ENCODE peak calls at places on chromosomes 3 and 15, in ten cellular contexts. Q, N, F, P, D, R, U, T, L and M are unnamed samples.

GRCh38 chr3:177894021-177894690 is 642.1 kb upstream of the KCNMB2 start:
- DNase-seq in Q (no peak), N (no peak), F (no peak), P (no peak), D (no peak), R (no peak), U (no peak), T (no peak), L (no peak), M (no peak)

GRCh38 chr3:69838217-69838616 is 99.0 kb downstream of the MITF start:
- DNase-seq in Q (no peak), N (no peak), F (no peak), P (no peak), D (no peak), R (no peak), U (peak; percentile 86), T (peak; percentile 84), L (peak; percentile 89), M (no peak)

GRCh38 chr15:77607894-77608261 is 24.8 kb downstream of the LINGO1 start:
- DNase-seq in Q (no peak), N (no peak), F (no peak), P (no peak), D (no peak), R (no peak), U (no peak), T (no peak), L (no peak), M (no peak)

GRCh38 chr15:54979949-54980348 is 216.8 kb downstream of the RSL24D1 start:
- DNase-seq in Q (no peak), N (no peak), F (no peak), P (no peak), D (no peak), R (no peak), U (no peak), T (no peak), L (no peak), M (no peak)

GRCh38 chr3:159257954-159258353 is 456.1 kb downstream of the MFSD1 start:
- DNase-seq in Q (no peak), N (no peak), F (no peak), P (no peak), D (no peak), R (no peak), U (no peak), T (no peak), L (no peak), M (no peak)

GRCh38 chr15:67691450-67691849 is 133.9 kb upstream of the SKOR1 start:
- DNase-seq in Q (no peak), N (no peak), F (no peak), P (no peak), D (no peak), R (no peak), U (no peak), T (no peak), L (no peak), M (no peak)

GRCh38 chr3:25437953-25438352 is 9.9 kb downstream of the RARB start:
- DNase-seq in Q (no peak), N (no peak), F (no peak), P (no peak), D (no peak), R (no peak), U (no peak), T (no peak), L (no peak), M (no peak)

GRCh38 chr3:32239638-32240550 is 1.4 kb downstream of the CMTM8 start:
- DNase-seq in Q (peak; percentile 59), N (peak; percentile 43), F (peak; percentile 7), P (peak; percentile 51), D (peak; percentile 7), R (peak; percentile 44), U (peak; percentile 21), T (no peak), L (no peak), M (peak; percentile 72)

GRCh38 chr3:145094355-145094941 is 1066.5 kb downstream of the PLOD2 start:
- DNase-seq in Q (peak; percentile 43), N (no peak), F (no peak), P (no peak), D (peak; percentile 16), R (no peak), U (peak; percentile 89), T (no peak), L (peak; percentile 3), M (peak; percentile 28)

GRCh38 chr3:124467980-124468902 is 262.0 kb upstream of the UMPS start:
- DNase-seq in Q (peak; percentile 41), N (no peak), F (no peak), P (no peak), D (no peak), R (peak; percentile 75), U (peak; percentile 56), T (no peak), L (no peak), M (peak; percentile 82)

GRCh38 chr15:37095993-37096877 is 4.1 kb downstream of the MEIS2 start:
- DNase-seq in Q (no peak), N (no peak), F (no peak), P (no peak), D (no peak), R (peak; percentile 26), U (peak; percentile 58), T (no peak), L (no peak), M (no peak)

GRCh38 chr3:31341130-31341529 is 191.6 kb upstream of the STT3B start:
- DNase-seq in Q (no peak), N (no peak), F (no peak), P (no peak), D (no peak), R (peak; percentile 9), U (no peak), T (no peak), L (no peak), M (no peak)

GRCh38 chr15:58839485-58839884 is 68.4 kb downstream of the MINDY2 start:
- DNase-seq in Q (peak; percentile 34), N (no peak), F (no peak), P (no peak), D (peak; percentile 9), R (no peak), U (no peak), T (no peak), L (no peak), M (peak; percentile 5)

GRCh38 chr15:75123395-75123794 is 78.3 kb upstream of the C15orf39 start:
- DNase-seq in Q (no peak), N (no peak), F (no peak), P (no peak), D (no peak), R (no peak), U (peak; percentile 82), T (peak; percentile 75), L (peak; percentile 94), M (no peak)

GRCh38 chr3:14143826-14144225 is 19.0 kb downstream of the TMEM43 start:
- DNase-seq in Q (no peak), N (no peak), F (no peak), P (no peak), D (peak; percentile 96), R (no peak), U (peak; percentile 93), T (peak; percentile 82), L (peak; percentile 92), M (no peak)

GRCh38 chr3:171712168-171712938 is 97.9 kb downstream of the PLD1 start:
- DNase-seq in Q (no peak), N (no peak), F (no peak), P (no peak), D (peak; percentile 70), R (no peak), U (peak; percentile 77), T (no peak), L (peak; percentile 8), M (no peak)

GRCh38 chr3:194280777-194281176 is 70.4 kb downstream of the CPN2 start:
- DNase-seq in Q (no peak), N (no peak), F (no peak), P (no peak), D (no peak), R (no peak), U (no peak), T (no peak), L (no peak), M (no peak)

GRCh38 chr15:44468713-44469385 is 41.4 kb downstream of the CTDSPL2 start:
- DNase-seq in Q (no peak), N (no peak), F (no peak), P (no peak), D (peak; percentile 52), R (no peak), U (peak; percentile 51), T (peak; percentile 4), L (peak; percentile 6), M (no peak)

GRCh38 chr15:95887666-95888480 is 442.6 kb upstream of the NR2F2 start:
- DNase-seq in Q (peak; percentile 21), N (no peak), F (no peak), P (no peak), D (peak; percentile 43), R (no peak), U (no peak), T (no peak), L (no peak), M (no peak)

GRCh38 chr3:144287001-144287400 is 315.4 kb downstream of the DIPK2A start:
- DNase-seq in Q (no peak), N (no peak), F (no peak), P (no peak), D (no peak), R (no peak), U (peak; percentile 1), T (no peak), L (no peak), M (no peak)

GRCh38 chr3:185916042-185916833 is 21.6 kb downstream of the TRA2B start:
- DNase-seq in Q (no peak), N (no peak), F (no peak), P (no peak), D (no peak), R (no peak), U (peak; percentile 1), T (no peak), L (no peak), M (no peak)

GRCh38 chr3:45551214-45552010 is 43.1 kb upstream of the LIMD1 start:
- DNase-seq in Q (no peak), N (no peak), F (no peak), P (no peak), D (peak; percentile 89), R (no peak), U (peak; percentile 98), T (peak; percentile 83), L (peak; percentile 92), M (no peak)

GRCh38 chr15:52679232-52680040 is at the start of gene ATOSA:
- DNase-seq in Q (peak; percentile 73), N (peak; percentile 90), F (peak; percentile 82), P (peak; percentile 90), D (peak; percentile 90), R (peak; percentile 89), U (peak; percentile 93), T (peak; percentile 59), L (no peak), M (peak; percentile 77)

GRCh38 chr15:83327041-83327440 is 42.6 kb upstream of the BNC1 start:
- DNase-seq in Q (no peak), N (no peak), F (no peak), P (no peak), D (no peak), R (no peak), U (no peak), T (no peak), L (no peak), M (no peak)

GRCh38 chr15:81052046-81052445 is 51.3 kb downstream of the TLNRD1 start:
- DNase-seq in Q (no peak), N (no peak), F (no peak), P (no peak), D (no peak), R (no peak), U (no peak), T (no peak), L (no peak), M (no peak)

GRCh38 chr3:101127991-101128390 is 134.8 kb upstream of the ABI3BP start:
- DNase-seq in Q (no peak), N (no peak), F (no peak), P (no peak), D (no peak), R (no peak), U (no peak), T (no peak), L (no peak), M (no peak)

GRCh38 chr3:45693941-45694521 is 4.8 kb downstream of the SACM1L start:
- DNase-seq in Q (no peak), N (peak; percentile 29), F (no peak), P (peak; percentile 39), D (no peak), R (no peak), U (peak; percentile 15), T (no peak), L (no peak), M (no peak)

GRCh38 chr3:65077124-65077523 is 389.3 kb upstream of the ADAMTS9 start:
- DNase-seq in Q (no peak), N (no peak), F (no peak), P (no peak), D (no peak), R (no peak), U (no peak), T (no peak), L (no peak), M (no peak)